ENCODE peak calls at places on chromosomes 13 and 19, in eight cellular contexts. G is HepG2, L is mucosa of descending colon, N is lower lobe of right lung, F is astrocyte, I is stomach, Q is cardiac muscle cell, A is ovary. V is an unnamed sample.

GRCh38 chr13:73404581-73404980 is 345.8 kb downstream of the KLF5 start:
- DNase-seq in G (no peak), L (no peak), N (no peak), F (no peak), I (no peak), Q (no peak), A (no peak), V (no peak)

GRCh38 chr19:18074192-18074591 is 12.5 kb downstream of the IL12RB1 start:
- DNase-seq in G (peak; percentile 33), L (no peak), N (no peak), F (no peak), I (no peak), Q (no peak), A (no peak), V (no peak)

GRCh38 chr13:76597868-76598267 is 288.3 kb downstream of the KCTD12 start:
- DNase-seq in G (no peak), L (no peak), N (no peak), F (no peak), I (no peak), Q (no peak), A (no peak), V (no peak)

GRCh38 chr13:92390217-92390616 is 836.4 kb upstream of the GPC6 start:
- DNase-seq in G (no peak), L (no peak), N (no peak), F (peak; percentile 4), I (no peak), Q (no peak), A (no peak), V (no peak)

GRCh38 chr13:59176775-59177174 is 987.0 kb downstream of the DIAPH3 start:
- DNase-seq in G (peak; percentile 9), L (no peak), N (no peak), F (no peak), I (no peak), Q (no peak), A (no peak), V (no peak)

GRCh38 chr19:9818175-9818733 is 625 bp downstream of the FBXL12 start:
- DNase-seq in G (no peak), L (no peak), N (no peak), F (no peak), I (no peak), Q (no peak), A (no peak), V (no peak)

GRCh38 chr19:54415208-54415900 is at the start of gene TTYH1:
- DNase-seq in G (no peak), L (no peak), N (no peak), F (no peak), I (no peak), Q (no peak), A (no peak), V (no peak)

GRCh38 chr13:49651775-49652690 is 23.7 kb downstream of the ARL11 start:
- DNase-seq in G (no peak), L (no peak), N (no peak), F (no peak), I (no peak), Q (no peak), A (no peak), V (no peak)

GRCh38 chr13:61111529-61111928 is 304.1 kb downstream of the PCDH20 start:
- DNase-seq in G (no peak), L (no peak), N (no peak), F (no peak), I (no peak), Q (no peak), A (no peak), V (no peak)

GRCh38 chr19:9171393-9171991 is 7.3 kb upstream of the OR7D2 start:
- DNase-seq in G (no peak), L (no peak), N (no peak), F (no peak), I (no peak), Q (no peak), A (no peak), V (no peak)

GRCh38 chr13:51101636-51102218 is 9.3 kb downstream of the C13orf42 start:
- DNase-seq in G (no peak), L (no peak), N (no peak), F (no peak), I (no peak), Q (no peak), A (no peak), V (no peak)

GRCh38 chr13:90395348-90395747 is 952.1 kb upstream of the MIR17HG start:
- DNase-seq in G (no peak), L (no peak), N (no peak), F (no peak), I (no peak), Q (no peak), A (no peak), V (no peak)

GRCh38 chr13:92122454-92122853 is 724.0 kb downstream of the GPC5 start:
- DNase-seq in G (no peak), L (no peak), N (no peak), F (no peak), I (no peak), Q (no peak), A (no peak), V (no peak)

GRCh38 chr13:55615080-55615479 is 1525.6 kb upstream of the PRR20A start:
- DNase-seq in G (no peak), L (no peak), N (no peak), F (no peak), I (no peak), Q (no peak), A (no peak), V (no peak)

GRCh38 chr13:71285700-71286099 is 581.3 kb downstream of the DACH1 start:
- DNase-seq in G (no peak), L (no peak), N (no peak), F (no peak), I (no peak), Q (no peak), A (no peak), V (no peak)
- TF ChIP-seq CTCF in G (peak; percentile 16), L (no peak), N (peak; percentile 31), F (no peak), I (no peak), Q (no peak), A (no peak), V (no peak)

GRCh38 chr13:94620286-94620896 is 18.7 kb downstream of the GPR180 start:
- DNase-seq in G (peak; percentile 39), L (no peak), N (no peak), F (no peak), I (no peak), Q (peak; percentile 39), A (no peak), V (no peak)

GRCh38 chr13:94612050-94612449 is 10.4 kb downstream of the GPR180 start:
- DNase-seq in G (no peak), L (no peak), N (no peak), F (no peak), I (no peak), Q (no peak), A (no peak), V (no peak)

GRCh38 chr13:94613051-94613450 is 11.4 kb downstream of the GPR180 start:
- DNase-seq in G (no peak), L (no peak), N (no peak), F (no peak), I (no peak), Q (no peak), A (no peak), V (no peak)

GRCh38 chr13:94617389-94618000 is 15.8 kb downstream of the GPR180 start:
- DNase-seq in G (peak; percentile 21), L (no peak), N (no peak), F (no peak), I (no peak), Q (peak; percentile 43), A (no peak), V (no peak)
- H3K36me3 ChIP-seq in G (no peaks in the 10 kb centered on the region), L (no peaks in the 10 kb centered on the region), N (peaks cover 30% of the 10 kb centered on the region), F (peaks cover 18% of the 10 kb centered on the region), I (peaks cover 52% of the 10 kb centered on the region), Q (no peaks in the 10 kb centered on the region), A (no peaks in the 10 kb centered on the region), V (no peaks in the 10 kb centered on the region)

DNA sequence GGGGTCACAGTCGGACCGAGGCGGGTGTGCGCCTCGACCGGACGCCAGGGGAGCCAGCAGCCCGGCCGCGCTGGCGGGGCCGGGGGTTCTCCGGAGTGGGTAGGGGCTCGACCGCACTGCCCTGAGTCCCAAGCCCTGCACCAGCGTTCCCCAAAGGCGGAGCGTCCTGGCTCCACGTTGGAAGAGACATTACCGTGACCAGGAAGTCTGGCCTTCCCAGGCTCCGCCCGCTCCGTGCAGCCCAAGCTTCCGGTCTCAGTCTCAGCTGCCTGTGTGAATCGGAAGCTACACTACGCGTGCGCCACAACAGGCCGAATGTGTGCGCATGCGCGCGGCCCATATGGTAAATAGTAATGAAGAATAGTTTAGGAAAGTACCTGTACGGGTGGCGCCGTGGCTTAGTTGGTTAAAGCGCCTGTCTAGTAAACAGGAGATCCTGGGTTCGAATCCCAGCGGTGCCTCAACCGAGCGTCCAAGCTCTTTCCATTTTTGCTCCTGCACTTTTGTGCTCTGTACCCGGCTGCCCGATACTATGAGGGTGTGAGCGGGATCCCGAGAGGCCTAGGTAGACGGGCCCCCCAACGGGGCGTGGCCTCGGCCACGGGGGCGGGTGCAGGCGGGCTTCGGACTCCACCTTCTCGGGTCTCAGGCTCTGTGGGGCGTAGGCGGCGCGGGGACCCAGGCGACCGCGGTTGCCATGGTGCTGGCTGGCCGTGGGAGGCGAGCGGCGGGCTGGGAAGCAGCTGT is 17.3 kb upstream of the LRP3 start:
- DNase-seq in G (peak; percentile 97), L (peak; percentile 97), N (peak; percentile 97), F (peak; percentile 95), I (peak; percentile 98), Q (peak; percentile 97), A (peak; percentile 99), V (peak; percentile 97)
- TF ChIP-seq CTCF in G (no peak), L (no peak), N (peak; percentile 38), F (no peak), I (no peak), Q (peak; percentile 29), A (no peak), V (no peak)

GRCh38 chr19:45059258-45059965 is 16.9 kb downstream of the ZNF296 start:
- DNase-seq in G (peak; percentile 78), L (no peak), N (peak; percentile 73), F (peak; percentile 41), I (peak; percentile 89), Q (peak; percentile 81), A (peak; percentile 55), V (peak; percentile 89)
- H3K36me3 ChIP-seq in G (peaks cover 86% of the 10 kb centered on the region), L (peaks cover 25% of the 10 kb centered on the region), N (peaks cover 100% of the 10 kb centered on the region), F (peaks cover 31% of the 10 kb centered on the region), I (peaks cover 100% of the 10 kb centered on the region), Q (peaks cover 54% of the 10 kb centered on the region), A (peaks cover 4% of the 10 kb centered on the region), V (peaks cover 34% of the 10 kb centered on the region)

V was measured in colonic mucosa.